ENCODE peak calls at places on chromosomes 13 and 19, in ten cellular contexts. D, E, F, V, G, L, B, M, K and Q are unnamed samples.
A peak's percentile ranks its signal among the peaks of the same experiment; 100 is the strongest.

GRCh38 chr13:39538826-39539555 is 64.0 kb downstream of the LHFPL6 start:
- DNase-seq in D (no peak), E (no peak), F (no peak), V (no peak), G (peak; percentile 36), L (peak; percentile 70), B (no peak), M (no peak), K (no peak), Q (no peak)

GRCh38 chr19:51689751-51690358 is 3.3 kb upstream of the SPACA6 start:
- DNase-seq in D (no peak), E (no peak), F (peak; percentile 71), V (no peak), G (peak; percentile 51), L (peak; percentile 28), B (peak; percentile 80), M (no peak), K (peak; percentile 75), Q (no peak)

GRCh38 chr19:28414748-28415147 is 798.2 kb downstream of the UQCRFS1 start:
- DNase-seq in D (no peak), E (no peak), F (no peak), V (no peak), G (no peak), L (no peak), B (no peak), M (no peak), K (no peak), Q (no peak)

GRCh38 chr19:36986131-36986530 is 70.0 kb downstream of the ZNF568 start:
- DNase-seq in D (no peak), E (no peak), F (no peak), V (no peak), G (no peak), L (no peak), B (no peak), M (no peak), K (no peak), Q (no peak)

GRCh38 chr13:49374585-49375290 is 69.1 kb downstream of the CAB39L start:
- DNase-seq in D (no peak), E (no peak), F (no peak), V (no peak), G (peak; percentile 88), L (peak; percentile 85), B (no peak), M (no peak), K (no peak), Q (no peak)

GRCh38 chr19:41264581-41265375 is 606 bp downstream of the HNRNPUL1 start:
- DNase-seq in D (no peak), E (peak; percentile 22), F (peak; percentile 71), V (no peak), G (peak; percentile 67), L (peak; percentile 47), B (peak; percentile 81), M (peak; percentile 33), K (no peak), Q (no peak)

GRCh38 chr13:60326273-60326672 is 70.7 kb upstream of the TDRD3 start:
- DNase-seq in D (no peak), E (no peak), F (no peak), V (no peak), G (no peak), L (no peak), B (no peak), M (no peak), K (no peak), Q (no peak)

GRCh38 chr19:39308531-39309304 is 11.9 kb downstream of the LRFN1 start:
- DNase-seq in D (no peak), E (no peak), F (peak; percentile 84), V (no peak), G (peak; percentile 32), L (no peak), B (no peak), M (no peak), K (no peak), Q (no peak)

GRCh38 chr13:51291341-51291740 is 48.1 kb upstream of the SERPINE3 start:
- DNase-seq in D (no peak), E (no peak), F (no peak), V (no peak), G (peak; percentile 39), L (peak; percentile 15), B (no peak), M (no peak), K (no peak), Q (no peak)

GRCh38 chr13:58955546-58956385 is 1208.0 kb downstream of the DIAPH3 start:
- DNase-seq in D (no peak), E (no peak), F (no peak), V (no peak), G (no peak), L (no peak), B (no peak), M (no peak), K (no peak), Q (no peak)

GRCh38 chr19:2170219-2170618 is 6.5 kb downstream of the DOT1L start:
- DNase-seq in D (no peak), E (no peak), F (peak; percentile 5), V (no peak), G (no peak), L (no peak), B (no peak), M (no peak), K (no peak), Q (no peak)

GRCh38 chr19:45160870-45161714 is at the start of gene NKPD1:
- DNase-seq in D (no peak), E (no peak), F (peak; percentile 78), V (no peak), G (peak; percentile 43), L (no peak), B (no peak), M (no peak), K (peak; percentile 39), Q (no peak)

GRCh38 chr19:35534803-35535480 is 1.7 kb downstream of the GAPDHS start:
- DNase-seq in D (no peak), E (no peak), F (no peak), V (no peak), G (no peak), L (no peak), B (no peak), M (no peak), K (no peak), Q (no peak)

GRCh38 chr19:17716309-17716929 is 2.9 kb upstream of the MAP1S start:
- DNase-seq in D (no peak), E (no peak), F (no peak), V (no peak), G (peak; percentile 23), L (no peak), B (no peak), M (no peak), K (no peak), Q (no peak)

GRCh38 chr13:37788346-37788745 is 81.2 kb downstream of the TRPC4 start:
- DNase-seq in D (no peak), E (no peak), F (no peak), V (no peak), G (no peak), L (peak; percentile 53), B (peak; percentile 11), M (no peak), K (no peak), Q (no peak)

GRCh38 chr19:33186835-33187540 is 7.1 kb upstream of the LRP3 start:
- DNase-seq in D (no peak), E (no peak), F (peak; percentile 31), V (no peak), G (no peak), L (no peak), B (no peak), M (no peak), K (no peak), Q (no peak)

GRCh38 chr13:110398564-110399507 is 91.8 kb downstream of the COL4A2 start:
- DNase-seq in D (no peak), E (no peak), F (no peak), V (no peak), G (peak; percentile 72), L (peak; percentile 65), B (no peak), M (no peak), K (no peak), Q (no peak)

GRCh38 chr19:13974073-13974472 is 21.8 kb downstream of the DCAF15 start:
- DNase-seq in D (no peak), E (no peak), F (peak; percentile 93), V (no peak), G (no peak), L (no peak), B (no peak), M (no peak), K (peak; percentile 67), Q (no peak)

GRCh38 chr19:16067205-16067938 is 8.9 kb upstream of the TPM4 start:
- DNase-seq in D (no peak), E (no peak), F (no peak), V (no peak), G (peak; percentile 95), L (peak; percentile 90), B (peak; percentile 89), M (no peak), K (no peak), Q (peak; percentile 24)

GRCh38 chr19:2561895-2562294 is 86.0 kb downstream of the GADD45B start:
- DNase-seq in D (no peak), E (peak; percentile 39), F (no peak), V (no peak), G (no peak), L (no peak), B (peak; percentile 41), M (peak; percentile 59), K (no peak), Q (no peak)

GRCh38 chr19:46955114-46955812 is 64.4 kb upstream of the NPAS1 start:
- DNase-seq in D (no peak), E (peak; percentile 13), F (no peak), V (no peak), G (peak; percentile 74), L (peak; percentile 59), B (no peak), M (peak; percentile 12), K (no peak), Q (no peak)

GRCh38 chr13:100666124-100666523 is 8.5 kb downstream of the TMTC4 start:
- DNase-seq in D (no peak), E (no peak), F (no peak), V (no peak), G (no peak), L (peak; percentile 14), B (no peak), M (no peak), K (no peak), Q (no peak)

GRCh38 chr13:50365683-50366391 is 350.6 kb downstream of the KCNRG start:
- DNase-seq in D (no peak), E (no peak), F (no peak), V (no peak), G (no peak), L (no peak), B (no peak), M (peak; percentile 48), K (no peak), Q (no peak)

GRCh38 chr13:52852444-52852843 is 4.0 kb upstream of the PCDH8 start:
- DNase-seq in D (no peak), E (no peak), F (no peak), V (no peak), G (no peak), L (no peak), B (no peak), M (no peak), K (peak; percentile 29), Q (no peak)

GRCh38 chr19:45630463-45630862 is 8.7 kb downstream of the EML2 start:
- DNase-seq in D (no peak), E (no peak), F (no peak), V (no peak), G (peak; percentile 95), L (peak; percentile 97), B (no peak), M (no peak), K (no peak), Q (no peak)

GRCh38 chr13:52399708-52400107 is 6.3 kb downstream of the THSD1 start:
- DNase-seq in D (no peak), E (no peak), F (no peak), V (no peak), G (peak; percentile 19), L (peak; percentile 58), B (no peak), M (no peak), K (no peak), Q (no peak)

GRCh38 chr19:50551713-50552187 is 16.5 kb downstream of the LRRC4B start:
- DNase-seq in D (peak; percentile 69), E (no peak), F (no peak), V (no peak), G (peak; percentile 18), L (no peak), B (no peak), M (no peak), K (peak; percentile 71), Q (peak; percentile 47)

GRCh38 chr13:48737689-48738088 is 84.0 kb downstream of the CYSLTR2 start:
- DNase-seq in D (no peak), E (no peak), F (no peak), V (no peak), G (no peak), L (no peak), B (no peak), M (no peak), K (no peak), Q (no peak)